ENCODE peak calls at places on chromosome 5, in ten cellular contexts. One of them, this sample, is unnamed.

GRCh38 chr5:127306647-127307046 is 16.1 kb downstream of the MEGF10 start:
- DNase-seq in CD8-positive, alpha-beta T cell: no peak
- DNase-seq in GM18507: no peak
- DNase-seq in GM13977: no peak
- DNase-seq in omental fat pad: no peak
- DNase-seq in COR-L47: no peak
- DNase-seq in pulmonary artery endothelial cell: no peak
- DNase-seq in retina: no peak
- DNase-seq in T47D: no peak
- DNase-seq in stimulated activated CD4-positive, alpha-beta T cell treated with anti-CD3 and anti-CD28 coated beads, Interleukin-1b, Interleukin-23, amount 100 ng/mL, for 1 hour: no peak
- DNase-seq in this sample: no peak

GRCh38 chr5:111774525-111774924 is 17.5 kb upstream of the NREP start:
- DNase-seq in CD8-positive, alpha-beta T cell: no peak
- DNase-seq in GM18507: no peak
- DNase-seq in GM13977: no peak
- DNase-seq in omental fat pad: no peak
- DNase-seq in COR-L47: no peak
- DNase-seq in pulmonary artery endothelial cell: peak
- DNase-seq in retina: peak
- DNase-seq in T47D: peak
- DNase-seq in stimulated activated CD4-positive, alpha-beta T cell treated with anti-CD3 and anti-CD28 coated beads, Interleukin-1b, Interleukin-23, amount 100 ng/mL, for 1 hour: no peak
- DNase-seq in this sample: no peak

GRCh38 chr5:44619875-44620610 is 188.7 kb upstream of the MRPS30 start:
- DNase-seq in CD8-positive, alpha-beta T cell: no peak
- DNase-seq in GM18507: no peak
- DNase-seq in GM13977: no peak
- DNase-seq in omental fat pad: no peak
- DNase-seq in COR-L47: no peak
- DNase-seq in pulmonary artery endothelial cell: no peak
- DNase-seq in retina: no peak
- DNase-seq in T47D: no peak
- DNase-seq in stimulated activated CD4-positive, alpha-beta T cell treated with anti-CD3 and anti-CD28 coated beads, Interleukin-1b, Interleukin-23, amount 100 ng/mL, for 1 hour: no peak
- DNase-seq in this sample: no peak

GRCh38 chr5:80799041-80799440 is 144.3 kb upstream of the DHFR start:
- DNase-seq in CD8-positive, alpha-beta T cell: no peak
- DNase-seq in GM18507: no peak
- DNase-seq in GM13977: no peak
- DNase-seq in omental fat pad: no peak
- DNase-seq in COR-L47: no peak
- DNase-seq in pulmonary artery endothelial cell: no peak
- DNase-seq in retina: no peak
- DNase-seq in T47D: no peak
- DNase-seq in stimulated activated CD4-positive, alpha-beta T cell treated with anti-CD3 and anti-CD28 coated beads, Interleukin-1b, Interleukin-23, amount 100 ng/mL, for 1 hour: no peak
- DNase-seq in this sample: no peak

GRCh38 chr5:79547429-79547822 is 33.5 kb upstream of the HOMER1 start:
- DNase-seq in CD8-positive, alpha-beta T cell: no peak
- DNase-seq in GM18507: no peak
- DNase-seq in GM13977: no peak
- DNase-seq in omental fat pad: no peak
- DNase-seq in COR-L47: no peak
- DNase-seq in pulmonary artery endothelial cell: no peak
- DNase-seq in retina: no peak
- DNase-seq in T47D: no peak
- DNase-seq in stimulated activated CD4-positive, alpha-beta T cell treated with anti-CD3 and anti-CD28 coated beads, Interleukin-1b, Interleukin-23, amount 100 ng/mL, for 1 hour: no peak
- DNase-seq in this sample: no peak

GRCh38 chr5:76690027-76690679 is 25.8 kb upstream of the F2R start:
- DNase-seq in CD8-positive, alpha-beta T cell: no peak
- DNase-seq in GM18507: no peak
- DNase-seq in GM13977: no peak
- DNase-seq in omental fat pad: no peak
- DNase-seq in COR-L47: no peak
- DNase-seq in pulmonary artery endothelial cell: no peak
- DNase-seq in retina: no peak
- DNase-seq in T47D: no peak
- DNase-seq in stimulated activated CD4-positive, alpha-beta T cell treated with anti-CD3 and anti-CD28 coated beads, Interleukin-1b, Interleukin-23, amount 100 ng/mL, for 1 hour: no peak
- DNase-seq in this sample: no peak

GRCh38 chr5:172322028-172322965 is 38.7 kb upstream of the UBTD2 start:
- DNase-seq in CD8-positive, alpha-beta T cell: no peak
- DNase-seq in GM18507: no peak
- DNase-seq in GM13977: no peak
- DNase-seq in omental fat pad: no peak
- DNase-seq in COR-L47: peak
- DNase-seq in pulmonary artery endothelial cell: no peak
- DNase-seq in retina: no peak
- DNase-seq in T47D: no peak
- DNase-seq in stimulated activated CD4-positive, alpha-beta T cell treated with anti-CD3 and anti-CD28 coated beads, Interleukin-1b, Interleukin-23, amount 100 ng/mL, for 1 hour: no peak
- DNase-seq in this sample: peak

GRCh38 chr5:58248221-58248620 is 211.7 kb downstream of the PLK2 start:
- DNase-seq in CD8-positive, alpha-beta T cell: no peak
- DNase-seq in GM18507: no peak
- DNase-seq in GM13977: no peak
- DNase-seq in omental fat pad: no peak
- DNase-seq in COR-L47: no peak
- DNase-seq in pulmonary artery endothelial cell: no peak
- DNase-seq in retina: no peak
- DNase-seq in T47D: no peak
- DNase-seq in stimulated activated CD4-positive, alpha-beta T cell treated with anti-CD3 and anti-CD28 coated beads, Interleukin-1b, Interleukin-23, amount 100 ng/mL, for 1 hour: no peak
- DNase-seq in this sample: no peak

GRCh38 chr5:89572696-89573095 is 689.7 kb upstream of the MEF2C start:
- DNase-seq in CD8-positive, alpha-beta T cell: no peak
- DNase-seq in GM18507: no peak
- DNase-seq in GM13977: no peak
- DNase-seq in omental fat pad: no peak
- DNase-seq in COR-L47: no peak
- DNase-seq in pulmonary artery endothelial cell: no peak
- DNase-seq in retina: no peak
- DNase-seq in T47D: no peak
- DNase-seq in stimulated activated CD4-positive, alpha-beta T cell treated with anti-CD3 and anti-CD28 coated beads, Interleukin-1b, Interleukin-23, amount 100 ng/mL, for 1 hour: no peak
- DNase-seq in this sample: no peak

GRCh38 chr5:57884346-57885102 is 401.9 kb upstream of the ACTBL2 start:
- DNase-seq in CD8-positive, alpha-beta T cell: no peak
- DNase-seq in GM18507: no peak
- DNase-seq in GM13977: no peak
- DNase-seq in omental fat pad: no peak
- DNase-seq in COR-L47: no peak
- DNase-seq in pulmonary artery endothelial cell: no peak
- DNase-seq in retina: no peak
- DNase-seq in T47D: no peak
- DNase-seq in stimulated activated CD4-positive, alpha-beta T cell treated with anti-CD3 and anti-CD28 coated beads, Interleukin-1b, Interleukin-23, amount 100 ng/mL, for 1 hour: no peak
- DNase-seq in this sample: no peak

GRCh38 chr5:129367883-129368282 is 92.2 kb upstream of the ADAMTS19 start:
- DNase-seq in CD8-positive, alpha-beta T cell: no peak
- DNase-seq in GM18507: no peak
- DNase-seq in GM13977: no peak
- DNase-seq in omental fat pad: no peak
- DNase-seq in COR-L47: no peak
- DNase-seq in pulmonary artery endothelial cell: no peak
- DNase-seq in retina: no peak
- DNase-seq in T47D: no peak
- DNase-seq in stimulated activated CD4-positive, alpha-beta T cell treated with anti-CD3 and anti-CD28 coated beads, Interleukin-1b, Interleukin-23, amount 100 ng/mL, for 1 hour: no peak
- DNase-seq in this sample: no peak

GRCh38 chr5:135218486-135218755 is 180.6 kb downstream of the MACROH2A1 start:
- DNase-seq in CD8-positive, alpha-beta T cell: no peak
- DNase-seq in GM18507: no peak
- DNase-seq in GM13977: no peak
- DNase-seq in omental fat pad: no peak
- DNase-seq in COR-L47: no peak
- DNase-seq in pulmonary artery endothelial cell: no peak
- DNase-seq in retina: no peak
- DNase-seq in T47D: no peak
- DNase-seq in stimulated activated CD4-positive, alpha-beta T cell treated with anti-CD3 and anti-CD28 coated beads, Interleukin-1b, Interleukin-23, amount 100 ng/mL, for 1 hour: no peak
- DNase-seq in this sample: no peak

GRCh38 chr5:155091063-155091648 is 77.6 kb downstream of the KIF4B start:
- DNase-seq in CD8-positive, alpha-beta T cell: no peak
- DNase-seq in GM18507: no peak
- DNase-seq in GM13977: no peak
- DNase-seq in omental fat pad: no peak
- DNase-seq in COR-L47: no peak
- DNase-seq in pulmonary artery endothelial cell: no peak
- DNase-seq in retina: no peak
- DNase-seq in T47D: peak
- DNase-seq in stimulated activated CD4-positive, alpha-beta T cell treated with anti-CD3 and anti-CD28 coated beads, Interleukin-1b, Interleukin-23, amount 100 ng/mL, for 1 hour: no peak
- DNase-seq in this sample: no peak

GRCh38 chr5:78538240-78538850 is 110.2 kb downstream of the LHFPL2 start:
- DNase-seq in CD8-positive, alpha-beta T cell: no peak
- DNase-seq in GM18507: no peak
- DNase-seq in GM13977: no peak
- DNase-seq in omental fat pad: no peak
- DNase-seq in COR-L47: no peak
- DNase-seq in pulmonary artery endothelial cell: no peak
- DNase-seq in retina: no peak
- DNase-seq in T47D: no peak
- DNase-seq in stimulated activated CD4-positive, alpha-beta T cell treated with anti-CD3 and anti-CD28 coated beads, Interleukin-1b, Interleukin-23, amount 100 ng/mL, for 1 hour: no peak
- DNase-seq in this sample: peak

GRCh38 chr5:115818821-115819220 is 2.4 kb upstream of the CDO1 start:
- DNase-seq in CD8-positive, alpha-beta T cell: no peak
- DNase-seq in GM18507: no peak
- DNase-seq in GM13977: no peak
- DNase-seq in omental fat pad: no peak
- DNase-seq in COR-L47: no peak
- DNase-seq in pulmonary artery endothelial cell: no peak
- DNase-seq in retina: no peak
- DNase-seq in T47D: no peak
- DNase-seq in stimulated activated CD4-positive, alpha-beta T cell treated with anti-CD3 and anti-CD28 coated beads, Interleukin-1b, Interleukin-23, amount 100 ng/mL, for 1 hour: no peak
- DNase-seq in this sample: no peak

GRCh38 chr5:170809551-170809950 is 26.0 kb downstream of the GABRP start:
- DNase-seq in CD8-positive, alpha-beta T cell: no peak
- DNase-seq in GM18507: no peak
- DNase-seq in GM13977: peak
- DNase-seq in omental fat pad: no peak
- DNase-seq in COR-L47: peak
- DNase-seq in pulmonary artery endothelial cell: peak
- DNase-seq in retina: peak
- DNase-seq in T47D: peak
- DNase-seq in stimulated activated CD4-positive, alpha-beta T cell treated with anti-CD3 and anti-CD28 coated beads, Interleukin-1b, Interleukin-23, amount 100 ng/mL, for 1 hour: no peak
- DNase-seq in this sample: no peak

GRCh38 chr5:72456391-72457060 is 50.7 kb downstream of the ZNF366 start:
- DNase-seq in CD8-positive, alpha-beta T cell: no peak
- DNase-seq in GM18507: no peak
- DNase-seq in GM13977: no peak
- DNase-seq in omental fat pad: no peak
- DNase-seq in COR-L47: no peak
- DNase-seq in pulmonary artery endothelial cell: no peak
- DNase-seq in retina: no peak
- DNase-seq in T47D: no peak
- DNase-seq in stimulated activated CD4-positive, alpha-beta T cell treated with anti-CD3 and anti-CD28 coated beads, Interleukin-1b, Interleukin-23, amount 100 ng/mL, for 1 hour: no peak
- DNase-seq in this sample: no peak

GRCh38 chr5:59760798-59761348 is 132.7 kb downstream of the PDE4D start:
- DNase-seq in CD8-positive, alpha-beta T cell: no peak
- DNase-seq in GM18507: no peak
- DNase-seq in GM13977: no peak
- DNase-seq in omental fat pad: no peak
- DNase-seq in COR-L47: no peak
- DNase-seq in pulmonary artery endothelial cell: no peak
- DNase-seq in retina: no peak
- DNase-seq in T47D: no peak
- DNase-seq in stimulated activated CD4-positive, alpha-beta T cell treated with anti-CD3 and anti-CD28 coated beads, Interleukin-1b, Interleukin-23, amount 100 ng/mL, for 1 hour: no peak
- DNase-seq in this sample: no peak

GRCh38 chr5:149030392-149030791 is 32.5 kb downstream of the SH3TC2 start:
- DNase-seq in CD8-positive, alpha-beta T cell: no peak
- DNase-seq in GM18507: no peak
- DNase-seq in GM13977: no peak
- DNase-seq in omental fat pad: no peak
- DNase-seq in COR-L47: no peak
- DNase-seq in pulmonary artery endothelial cell: no peak
- DNase-seq in retina: no peak
- DNase-seq in T47D: peak
- DNase-seq in stimulated activated CD4-positive, alpha-beta T cell treated with anti-CD3 and anti-CD28 coated beads, Interleukin-1b, Interleukin-23, amount 100 ng/mL, for 1 hour: no peak
- DNase-seq in this sample: no peak

GRCh38 chr5:44536650-44537260 is 147.5 kb upstream of the FGF10 start:
- DNase-seq in CD8-positive, alpha-beta T cell: no peak
- DNase-seq in GM18507: no peak
- DNase-seq in GM13977: peak
- DNase-seq in omental fat pad: no peak
- DNase-seq in COR-L47: peak
- DNase-seq in pulmonary artery endothelial cell: no peak
- DNase-seq in retina: peak
- DNase-seq in T47D: peak
- DNase-seq in stimulated activated CD4-positive, alpha-beta T cell treated with anti-CD3 and anti-CD28 coated beads, Interleukin-1b, Interleukin-23, amount 100 ng/mL, for 1 hour: no peak
- DNase-seq in this sample: no peak

GRCh38 chr5:95261369-95262175 is 23.3 kb downstream of the MCTP1 start:
- DNase-seq in CD8-positive, alpha-beta T cell: no peak
- DNase-seq in GM18507: no peak
- DNase-seq in GM13977: no peak
- DNase-seq in omental fat pad: no peak
- DNase-seq in COR-L47: no peak
- DNase-seq in pulmonary artery endothelial cell: no peak
- DNase-seq in retina: no peak
- DNase-seq in T47D: peak
- DNase-seq in stimulated activated CD4-positive, alpha-beta T cell treated with anti-CD3 and anti-CD28 coated beads, Interleukin-1b, Interleukin-23, amount 100 ng/mL, for 1 hour: no peak
- DNase-seq in this sample: no peak

This sample was measured in ascending aorta.